ENCODE peak calls at places on chromosomes 1 and 21, in four cellular contexts. G is GM13977, M is AG04450, R is CD14-positive monocyte. D is an unnamed sample.

GRCh38 chr1:44361478-44361877 is 6.4 kb upstream of the ERI3 start:
- DNase-seq in G (no peak), M (no peak), R (no peak), D (no peak)

GRCh38 chr1:103267893-103268292 is 159.6 kb upstream of the COL11A1 start:
- DNase-seq in G (no peak), M (no peak), R (no peak), D (no peak)

GRCh38 chr1:196063307-196063706 is 544.9 kb downstream of the KCNT2 start:
- DNase-seq in R (no peak), G (no peak), M (no peak), D (no peak)

GRCh38 chr1:97630281-97630680 is 290.6 kb downstream of the DPYD start:
- DNase-seq in R (no peak), M (no peak), G (no peak), D (no peak)

GRCh38 chr21:36306872-36307534 is 13.0 kb upstream of the MORC3 start:
- DNase-seq in R (no peak), G (no peak), M (no peak), D (no peak)

GRCh38 chr1:30325085-30325935 is 398.1 kb downstream of the MATN1 start:
- DNase-seq in G (no peak), M (no peak), R (no peak), D (no peak)

GRCh38 chr1:201230676-201231075 is 40.1 kb downstream of the IGFN1 start:
- DNase-seq in M (no peak), G (no peak), R (no peak), D (no peak)

GRCh38 chr1:198880397-198880796 is 241.6 kb downstream of the PTPRC start:
- DNase-seq in R (no peak), M (no peak), G (no peak), D (no peak)

GRCh38 chr1:241550318-241550717 is 18.1 kb downstream of the KMO start:
- DNase-seq in G (no peak), R (no peak), M (no peak), D (no peak)

GRCh38 chr1:33349081-33349759 is 28.3 kb upstream of the A3GALT2 start:
- DNase-seq in M (no peak), R (no peak), G (peak; percentile 66), D (no peak)

GRCh38 chr1:99441234-99442095 is 177.2 kb downstream of the PLPPR4 start:
- DNase-seq in R (no peak), M (peak; percentile 10), G (no peak), D (no peak)

GRCh38 chr1:56866656-56867055 is 12.1 kb downstream of the C8A start:
- DNase-seq in R (no peak), G (no peak), M (peak; percentile 26), D (no peak)

GRCh38 chr1:9289724-9290493 is 2.8 kb upstream of the SPSB1 start:
- DNase-seq in G (no peak), R (peak; percentile 79), M (peak; percentile 71), D (no peak)

GRCh38 chr1:235996048-235996785 is 68.7 kb downstream of the NID1 start:
- DNase-seq in M (no peak), G (peak; percentile 56), R (no peak), D (no peak)

GRCh38 chr1:67969446-67969845 is 81.0 kb downstream of the DIRAS3 start:
- DNase-seq in M (no peak), R (no peak), G (no peak), D (no peak)

GRCh38 chr1:195979646-195980045 is 628.6 kb downstream of the KCNT2 start:
- DNase-seq in M (no peak), G (no peak), R (no peak), D (no peak)

GRCh38 chr1:219105893-219106292 is 67.8 kb upstream of the LYPLAL1 start:
- DNase-seq in R (no peak), M (no peak), G (no peak), D (no peak)

D was measured in NCI-H748 treated with DMSO at 0.1 percent for 48 hours.